ENCODE peak calls at places on chromosomes 6 and 20, in four cellular contexts. P is HepG2, J is sigmoid colon, S is tibial nerve. F is an unnamed sample. For H3K27me3, the result is how much of the 10 kb centered on the place peaks cover.

GRCh38 chr6:124040655-124041054 is 237.0 kb downstream of the NKAIN2 start:
- DNase-seq in P (no peak), J (no peak), S (no peak), F (no peak)

GRCh38 chr6:106360410-106360988 is at the start of gene CRYBG1:
- DNase-seq in P (peak), J (peak), S (peak), F (peak)

GRCh38 chr20:8854566-8854965 is 214.3 kb upstream of the PLCB4 start:
- DNase-seq in P (no peak), J (peak), S (peak), F (peak)

GRCh38 chr20:62064788-62065668 is 653 bp downstream of the TAF4 start:
- DNase-seq in P (no peak), J (no peak), S (no peak), F (peak)

GRCh38 chr20:52493177-52493711 is 301.7 kb upstream of the ZFP64 start:
- DNase-seq in P (no peak), J (no peak), S (no peak), F (no peak)

GRCh38 chr6:37566209-37566859 is 66.6 kb upstream of the CCDC167 start:
- DNase-seq in P (no peak), J (no peak), S (peak), F (peak)

GRCh38 chr6:108689279-108690161 is 128.8 kb downstream of the FOXO3 start:
- DNase-seq in P (no peak), J (peak), S (peak), F (peak)

GRCh38 chr6:158697798-158698197 is 47.9 kb downstream of the SYTL3 start:
- DNase-seq in P (no peak), J (no peak), S (no peak), F (no peak)

GRCh38 chr20:8293791-8294190 is 161.7 kb downstream of the PLCB1 start:
- DNase-seq in P (no peak), J (no peak), S (no peak), F (no peak)

GRCh38 chr6:20833881-20834515 is 299.7 kb downstream of the CDKAL1 start:
- DNase-seq in P (no peak), J (no peak), S (no peak), F (no peak)

GRCh38 chr6:27188885-27189418 is 58.5 kb upstream of the PRSS16 start:
- DNase-seq in P (peak), J (peak), S (peak), F (peak)

GRCh38 chr6:93468291-93468690 is 48.9 kb upstream of the EPHA7 start:
- DNase-seq in P (no peak), J (no peak), S (no peak), F (no peak)

GRCh38 chr6:39189915-39190544 is 39.2 kb downstream of the KCNK5 start:
- DNase-seq in P (peak), J (no peak), S (peak), F (peak)

GRCh38 chr20:61730631-61731362 is 334.9 kb downstream of the TAF4 start:
- DNase-seq in P (no peak), J (no peak), S (no peak), F (no peak)

GRCh38 chr6:63351995-63352586 is 32.3 kb upstream of the LGSN start:
- DNase-seq in P (peak), J (no peak), S (no peak), F (no peak)

GRCh38 chr6:1542764-1543163 is 67.0 kb upstream of the FOXC1 start:
- DNase-seq in P (no peak), J (no peak), S (no peak), F (no peak)

GRCh38 chr20:59866338-59866737 is 67.1 kb downstream of the SYCP2 start:
- DNase-seq in P (no peak), J (no peak), S (no peak), F (no peak)

GRCh38 chr20:17910828-17911294 is 57.7 kb downstream of the SNX5 start:
- DNase-seq in P (no peak), J (peak), S (peak), F (no peak)

DNA sequence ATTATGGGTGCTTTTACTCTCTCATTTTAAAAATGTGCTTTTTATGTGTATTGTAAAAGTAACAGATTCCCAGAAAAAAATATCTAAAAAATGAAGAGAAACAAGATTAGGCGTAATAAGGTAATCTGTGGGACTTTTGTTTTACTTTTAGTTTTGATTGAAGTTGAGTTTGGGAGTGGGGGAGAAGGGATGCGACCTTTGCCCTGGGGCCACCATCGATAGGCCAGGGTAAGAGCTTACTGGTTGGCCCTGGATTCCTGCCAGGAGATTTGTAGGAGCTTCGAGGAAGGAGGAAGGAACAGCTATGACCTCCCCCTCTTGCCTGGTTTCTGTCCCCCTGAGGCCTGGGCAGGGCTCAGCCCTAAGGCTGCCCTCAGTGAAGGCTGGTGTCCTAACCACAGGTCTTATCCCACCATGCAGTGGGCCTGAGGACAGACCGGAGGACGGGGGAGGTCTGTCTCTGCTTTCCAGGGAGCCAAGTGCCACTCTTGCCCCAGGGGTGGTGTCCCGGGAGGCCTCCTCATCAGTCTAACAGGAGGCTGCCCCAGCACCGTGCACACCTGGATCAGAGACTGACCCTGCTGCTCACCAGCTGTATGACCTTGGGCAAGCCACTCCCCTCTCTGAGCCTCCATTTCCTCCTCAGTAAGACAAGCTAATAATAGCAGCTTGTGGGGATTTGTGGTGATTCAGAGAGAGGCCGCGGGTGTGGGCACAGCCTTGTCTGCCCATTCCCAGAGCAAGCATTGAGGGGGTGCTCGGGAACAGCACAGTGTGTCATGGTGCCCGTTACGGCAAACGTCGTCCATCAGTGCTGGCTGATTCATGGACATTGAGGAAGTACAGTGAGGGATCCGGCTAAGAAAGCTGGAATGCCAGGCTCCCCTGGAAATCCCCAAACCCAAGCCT is 21.2 kb downstream of the TGM2 start:
- DNase-seq in P (peak), J (no peak), S (no peak), F (no peak)
- TF ChIP-seq POLR2A in P (peak), J (no peak), S (no peak), F (no peak)

DNA sequence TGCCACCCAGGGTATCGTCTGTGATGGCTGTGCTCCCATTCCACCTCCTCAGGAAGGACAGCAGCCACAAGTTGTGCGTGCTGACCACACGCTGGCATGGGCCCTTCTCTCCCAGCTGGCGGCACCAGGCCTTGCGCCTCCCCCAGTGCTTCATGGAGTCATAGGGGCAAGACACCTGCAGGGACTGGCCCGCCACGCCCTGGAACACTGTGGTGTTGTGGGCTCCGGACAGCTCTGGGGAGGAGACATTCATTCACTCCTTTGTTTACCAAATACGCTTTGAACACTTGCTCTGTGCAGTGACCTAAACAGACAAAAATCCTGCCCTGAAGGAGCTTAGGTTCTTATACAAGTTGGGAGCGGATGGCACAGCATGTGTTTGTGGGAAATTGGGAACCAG is 1.5 kb downstream of the TREM2 start:
- DNase-seq in P (no peak), J (no peak), S (no peak), F (no peak)
- TF ChIP-seq EP300 in P (no peak), J (no peak), S (no peak), F (no peak)

GRCh38 chr6:70314240-70314639 is 11.4 kb upstream of the COL9A1 start:
- DNase-seq in P (no peak), J (no peak), S (peak), F (no peak)
- H3K27me3 ChIP-seq in P (under half), J (under half), S (under half), F (under half)

GRCh38 chr6:31652925-31653724 is 664 bp upstream of the BAG6 start:
- DNase-seq in P (peak), J (peak), S (peak), F (peak)
- TF ChIP-seq POLR2A in P (peak), J (peak), S (no peak), F (peak)

GRCh38 chr20:64188071-64188470 is 23.8 kb downstream of the MYT1 start:
- DNase-seq in P (no peak), J (no peak), S (no peak), F (no peak)

GRCh38 chr20:64189986-64190385 is 25.7 kb downstream of the MYT1 start:
- DNase-seq in P (no peak), J (no peak), S (no peak), F (no peak)

GRCh38 chr20:64189530-64189966 is 25.3 kb downstream of the MYT1 start:
- DNase-seq in P (no peak), J (no peak), S (no peak), F (no peak)

GRCh38 chr20:64191002-64191401 is 26.8 kb downstream of the MYT1 start:
- DNase-seq in P (no peak), J (no peak), S (no peak), F (no peak)

GRCh38 chr20:64188682-64189529 is 24.7 kb downstream of the MYT1 start:
- DNase-seq in P (peak), J (no peak), S (peak), F (no peak)
- TF ChIP-seq EP300 in P (peak), J (no peak), S (no peak), F (no peak)

GRCh38 chr6:99613705-99614429 is 7.2 kb downstream of the PRDM13 start:
- DNase-seq in P (no peak), J (no peak), S (no peak), F (no peak)

GRCh38 chr6:99619409-99619762 is 12.8 kb downstream of the PRDM13 start:
- DNase-seq in P (no peak), J (no peak), S (no peak), F (no peak)

GRCh38 chr6:99617131-99617530 is 10.5 kb downstream of the PRDM13 start:
- DNase-seq in P (no peak), J (no peak), S (no peak), F (no peak)

GRCh38 chr6:99614430-99615161 is 8.0 kb downstream of the PRDM13 start:
- DNase-seq in P (no peak), J (no peak), S (no peak), F (no peak)

DNA sequence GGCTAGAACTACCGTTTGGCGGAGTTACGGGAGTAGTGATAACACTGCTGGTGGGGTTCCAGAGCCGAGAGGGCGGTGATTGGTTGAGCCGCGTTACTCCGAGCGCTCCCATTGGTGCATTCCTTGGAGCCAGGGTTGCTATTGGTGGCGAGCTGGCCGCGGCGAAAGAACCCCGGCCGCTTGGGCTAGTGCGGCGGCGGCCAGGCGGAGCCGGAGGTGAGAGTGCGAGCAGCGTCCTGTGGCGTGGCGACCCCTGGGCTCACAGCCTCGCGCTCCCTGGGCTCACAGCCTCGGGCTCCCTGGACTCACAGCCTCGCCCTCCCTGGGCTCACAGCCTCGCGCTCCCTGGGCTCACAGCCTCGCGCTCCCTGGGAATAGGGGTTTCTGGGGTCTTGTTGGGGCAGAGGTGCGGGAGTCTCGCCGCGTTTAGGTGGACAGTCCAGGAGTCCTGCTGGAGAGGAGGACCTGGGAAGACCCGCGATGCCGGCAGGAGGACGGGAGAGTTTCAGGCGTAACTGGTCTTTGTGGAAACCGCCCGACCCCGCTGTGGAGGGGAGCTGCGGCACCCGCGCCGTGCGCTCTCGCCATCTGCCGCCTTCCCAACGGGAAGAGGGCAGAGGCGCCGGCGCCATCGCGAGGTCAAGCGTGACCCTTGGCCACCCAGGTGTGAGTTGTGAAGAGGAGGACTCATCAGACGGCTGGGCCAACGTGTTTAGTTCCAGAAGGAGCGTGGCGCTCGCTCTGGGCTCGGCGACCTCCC is 12.2 kb downstream of the PRDM13 start:
- DNase-seq in P (no peak), J (no peak), S (no peak), F (no peak)
- H3K27me3 ChIP-seq in P (under half), J (under half), S (half or more), F (under half)

GRCh38 chr20:36611625-36612024 is 6.0 kb downstream of the RAB5IF start:
- DNase-seq in P (no peak), J (no peak), S (no peak), F (no peak)

GRCh38 chr20:36614781-36615557 is 9.4 kb downstream of the RAB5IF start:
- DNase-seq in P (no peak), J (no peak), S (no peak), F (no peak)

DNA sequence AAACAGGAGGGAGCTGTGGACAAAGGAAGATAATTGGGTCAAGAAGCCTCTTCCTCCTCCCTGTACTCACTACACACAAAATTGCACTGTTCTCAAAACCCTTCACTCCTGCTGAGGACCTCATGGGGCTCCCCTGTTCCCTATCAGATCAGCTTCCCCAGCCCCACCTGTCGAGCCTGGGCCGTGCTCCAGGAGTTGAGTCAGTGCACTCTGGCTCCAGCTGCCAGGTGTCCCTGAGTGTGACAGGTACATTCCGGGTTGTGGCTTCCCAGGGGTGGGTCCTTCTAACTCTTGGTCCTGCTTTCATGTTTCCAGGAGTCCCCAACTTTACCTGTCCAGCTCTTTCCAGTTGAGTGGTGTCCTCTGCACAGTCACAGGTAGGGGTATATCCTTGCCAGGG is 8.4 kb downstream of the RAB5IF start:
- DNase-seq in P (no peak), J (no peak), S (no peak), F (no peak)
- TF ChIP-seq POLR2A in P (no peak), J (no peak), S (no peak), F (no peak)

GRCh38 chr6:331622-332521 is 39.6 kb downstream of the DUSP22 start:
- DNase-seq in P (no peak), J (no peak), S (no peak), F (no peak)
- TF ChIP-seq EP300 in P (no peak), J (no peak), S (no peak), F (no peak)